ENCODE peak calls at places on chromosomes 5 and 9, in six cellular contexts. R is MM.1S, T is DND-41, H is endothelial cell of umbilical vein, U is H1, A is fibroblast of lung. N is an unnamed sample. For H3K4me1, the result is how much of the 10 kb centered on the place peaks cover.

GRCh38 chr9:131039129-131039954 is 30.4 kb downstream of the LAMC3 start:
- DNase-seq in R (no peak), T (no peak), H (no peak), U (no peak), A (no peak), N (no peak)

GRCh38 chr5:123209163-123210013 is 120.3 kb downstream of the PRDM6 start:
- DNase-seq in R (no peak), T (no peak), H (peak), U (no peak), A (peak), N (no peak)

GRCh38 chr5:123186762-123187161 is 97.7 kb downstream of the PRDM6 start:
- DNase-seq in R (no peak), T (no peak), H (no peak), U (no peak), A (no peak), N (no peak)

GRCh38 chr9:109816490-109816889 is 36.5 kb downstream of the PALM2AKAP2 start:
- DNase-seq in R (no peak), T (no peak), H (peak), U (no peak), A (peak), N (no peak)

GRCh38 chr5:57216714-57217113 is 42.9 kb downstream of the GPBP1 start:
- DNase-seq in R (no peak), T (no peak), H (no peak), U (no peak), A (peak), N (no peak)

GRCh38 chr9:134025606-134026541 is 593 bp downstream of the BRD3OS start:
- DNase-seq in R (peak), T (peak), H (peak), U (peak), A (peak), N (peak)

GRCh38 chr9:129221979-129222635 is 44.0 kb upstream of the IER5L start:
- DNase-seq in R (no peak), T (no peak), H (no peak), U (peak), A (no peak), N (no peak)

GRCh38 chr5:132776077-132776931 is 735 bp downstream of the SEPTIN8 start:
- DNase-seq in R (no peak), T (peak), H (peak), U (peak), A (peak), N (peak)

GRCh38 chr5:132840896-132841818 is 10.7 kb upstream of the SHROOM1 start:
- DNase-seq in R (no peak), T (no peak), H (no peak), U (no peak), A (peak), N (no peak)

GRCh38 chr5:5066276-5067186 is 73.6 kb upstream of the ADAMTS16 start:
- DNase-seq in R (peak), T (no peak), H (no peak), U (no peak), A (no peak), N (no peak)

GRCh38 chr5:160088805-160089204 is 30.4 kb downstream of the PWWP2A start:
- DNase-seq in R (no peak), T (no peak), H (no peak), U (no peak), A (no peak), N (no peak)

GRCh38 chr5:124043456-124043855 is 531.5 kb downstream of the CSNK1G3 start:
- DNase-seq in R (no peak), T (no peak), H (no peak), U (no peak), A (no peak), N (no peak)

GRCh38 chr5:56632199-56632598 is 183.2 kb upstream of the MAP3K1 start:
- DNase-seq in R (no peak), T (no peak), H (peak), U (no peak), A (no peak), N (no peak)

GRCh38 chr9:78406146-78406545 is 109.2 kb downstream of the PSAT1 start:
- DNase-seq in R (no peak), T (no peak), H (no peak), U (no peak), A (no peak), N (no peak)

GRCh38 chr9:80881946-80882345 is 807.4 kb downstream of the TLE1 start:
- DNase-seq in R (no peak), T (no peak), H (no peak), U (peak), A (no peak), N (no peak)

GRCh38 chr5:75059887-75060286 is 7.5 kb upstream of the GCNT4 start:
- DNase-seq in R (no peak), T (peak), H (no peak), U (no peak), A (no peak), N (no peak)

GRCh38 chr9:124629600-124629999 is 122.4 kb upstream of the NR5A1 start:
- DNase-seq in R (no peak), T (no peak), H (no peak), U (no peak), A (peak), N (no peak)

GRCh38 chr9:113545068-113545467 is 81.5 kb downstream of the RGS3 start:
- DNase-seq in R (no peak), T (no peak), H (peak), U (no peak), A (no peak), N (no peak)

GRCh38 chr5:58999804-59000595 is 417.1 kb downstream of the RAB3C start:
- DNase-seq in R (no peak), T (no peak), H (no peak), U (peak), A (no peak), N (no peak)

GRCh38 chr5:112548246-112548982 is 129.3 kb upstream of the EPB41L4A start:
- DNase-seq in R (no peak), T (no peak), H (peak), U (no peak), A (peak), N (no peak)

GRCh38 chr5:126777257-126777973 is 479 bp downstream of the LMNB1 start:
- DNase-seq in R (peak), T (peak), H (peak), U (no peak), A (peak), N (peak)

GRCh38 chr9:70438341-70438924 is 24.0 kb upstream of the KLF9 start:
- DNase-seq in R (no peak), T (peak), H (peak), U (no peak), A (peak), N (peak)

GRCh38 chr9:133141833-133142594 is 21.0 kb upstream of the RALGDS start:
- DNase-seq in R (no peak), T (peak), H (no peak), U (no peak), A (no peak), N (no peak)

GRCh38 chr9:131709741-131710499 is 30.0 kb downstream of the RAPGEF1 start:
- DNase-seq in R (no peak), T (no peak), H (peak), U (no peak), A (peak), N (no peak)

GRCh38 chr5:169666365-169666764 is 29.3 kb downstream of the DOCK2 start:
- DNase-seq in R (no peak), T (no peak), H (no peak), U (no peak), A (no peak), N (no peak)

GRCh38 chr5:146862641-146863040 is 15.9 kb downstream of the PPP2R2B start:
- DNase-seq in R (no peak), T (no peak), H (no peak), U (no peak), A (no peak), N (no peak)

GRCh38 chr5:62578540-62578939 is at the start of gene LRRC70:
- DNase-seq in R (peak), T (no peak), H (peak), U (no peak), A (peak), N (no peak)

GRCh38 chr5:35598707-35599370 is 18.8 kb upstream of the SPEF2 start:
- DNase-seq in R (no peak), T (no peak), H (no peak), U (peak), A (no peak), N (peak)

GRCh38 chr9:123411636-123412035 is 55.6 kb downstream of the CRB2 start:
- DNase-seq in R (no peak), T (no peak), H (no peak), U (no peak), A (no peak), N (no peak)

GRCh38 chr5:99037668-99038067 is 108.9 kb upstream of the CHD1 start:
- DNase-seq in R (peak), T (peak), H (no peak), U (no peak), A (no peak), N (peak)

GRCh38 chr5:148776780-148777179 is 49.6 kb upstream of the ADRB2 start:
- DNase-seq in R (no peak), T (no peak), H (peak), U (no peak), A (peak), N (no peak)

GRCh38 chr5:54159837-54160215 is 150.5 kb downstream of the ARL15 start:
- DNase-seq in R (no peak), T (no peak), H (no peak), U (no peak), A (no peak), N (no peak)

GRCh38 chr5:168670881-168671575 is 91.9 kb upstream of the PANK3 start:
- DNase-seq in R (no peak), T (no peak), H (no peak), U (peak), A (no peak), N (no peak)

GRCh38 chr5:168269950-168270349 is 21.5 kb upstream of the WWC1 start:
- DNase-seq in R (peak), T (no peak), H (no peak), U (no peak), A (peak), N (peak)

GRCh38 chr5:42274913-42275312 is 148.3 kb upstream of the GHR start:
- DNase-seq in R (no peak), T (no peak), H (no peak), U (no peak), A (peak), N (no peak)

GRCh38 chr9:104992696-104993095 is 64.7 kb upstream of the ABCA1 start:
- DNase-seq in R (no peak), T (no peak), H (peak), U (no peak), A (peak), N (no peak)

GRCh38 chr9:36154213-36154952 is 14.8 kb upstream of the CCIN start:
- DNase-seq in R (no peak), T (no peak), H (peak), U (no peak), A (peak), N (no peak)

GRCh38 chr9:90555351-90556057 is 87.1 kb downstream of the DIRAS2 start:
- DNase-seq in R (no peak), T (no peak), H (no peak), U (no peak), A (no peak), N (no peak)

GRCh38 chr9:87581513-87581912 is 83.8 kb downstream of the DAPK1 start:
- DNase-seq in R (no peak), T (no peak), H (peak), U (no peak), A (peak), N (no peak)

DNA sequence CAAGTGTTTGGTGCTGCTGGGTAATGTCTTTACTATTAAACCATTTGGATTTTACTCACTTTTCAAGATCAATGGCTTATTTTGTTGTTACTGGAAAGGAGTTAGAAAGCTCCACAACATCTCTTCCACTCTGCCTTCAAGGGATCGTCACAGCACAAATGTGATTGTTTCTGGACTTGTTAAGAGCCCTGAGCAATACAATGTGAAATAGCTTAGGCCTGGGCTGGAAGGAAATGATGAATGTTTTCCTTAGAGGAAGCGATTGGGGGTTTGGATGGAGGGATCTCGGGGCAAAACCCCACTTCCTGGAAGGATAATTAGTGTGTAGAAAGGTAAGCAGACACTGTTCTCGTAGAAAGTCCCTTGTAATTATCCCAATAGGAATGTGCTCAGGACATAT is 59.3 kb upstream of the MYO10 start:
- DNase-seq in R (no peak), T (no peak), H (peak), U (no peak), A (no peak), N (no peak)
- H3K9ac ChIP-seq in R (no peak), T (no peak), H (peak), U (no peak), A (no peak), N (no peak)

GRCh38 chr9:127565231-127565630 is 46.8 kb upstream of the STXBP1 start:
- DNase-seq in R (no peak), T (no peak), H (no peak), U (no peak), A (no peak), N (peak)
- H3K4me1 ChIP-seq in R (under half), T (under half), H (half or more), U (under half), A (under half), N (under half)

GRCh38 chr5:180647465-180647864 is 1.9 kb downstream of the FLT4 start:
- DNase-seq in R (no peak), T (no peak), H (no peak), U (peak), A (no peak), N (no peak)

GRCh38 chr5:180648658-180649296 is 623 bp downstream of the FLT4 start:
- DNase-seq in R (no peak), T (peak), H (no peak), U (peak), A (no peak), N (no peak)

GRCh38 chr5:180647941-180648500 is 1.4 kb downstream of the FLT4 start:
- DNase-seq in R (no peak), T (no peak), H (no peak), U (peak), A (no peak), N (no peak)

GRCh38 chr5:180646963-180647305 is 2.5 kb downstream of the FLT4 start:
- DNase-seq in R (no peak), T (no peak), H (no peak), U (no peak), A (no peak), N (no peak)

DNA sequence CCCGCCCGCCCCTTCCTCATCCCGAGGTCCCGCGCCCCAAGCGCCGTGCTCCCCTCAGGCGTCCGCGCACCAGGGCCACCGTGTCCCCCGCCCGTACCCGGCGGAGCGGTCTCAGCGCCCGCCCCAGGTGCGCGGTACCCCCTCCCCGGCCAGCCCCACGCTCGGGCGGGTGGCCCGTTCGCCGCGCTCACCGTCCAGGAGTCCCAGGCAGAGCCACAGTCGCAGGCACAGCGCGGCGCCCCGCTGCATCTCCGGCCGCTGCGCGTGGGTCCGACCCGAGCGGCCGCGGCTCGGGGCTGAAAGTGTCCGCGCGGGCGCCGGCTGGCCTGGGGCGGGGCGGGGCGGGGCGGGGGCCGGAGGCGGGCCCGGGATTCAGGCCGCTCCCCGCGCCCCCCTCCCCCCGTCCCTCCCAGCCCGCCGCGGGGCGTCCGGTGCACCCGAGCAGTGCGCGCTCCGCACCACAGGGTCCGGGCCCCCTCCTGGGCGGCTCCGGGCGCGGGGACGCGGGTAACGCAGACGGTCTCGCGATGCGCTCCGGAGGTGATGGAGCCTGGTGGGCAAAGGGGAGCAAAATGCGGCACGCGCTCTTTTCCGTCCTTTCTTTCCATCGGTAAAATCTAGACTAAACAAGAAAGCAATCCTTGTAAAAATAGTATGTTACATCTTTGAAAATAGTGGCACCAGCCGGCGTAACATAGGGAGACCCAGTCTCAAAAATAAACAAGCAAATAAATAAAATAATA is at the start of gene FLT4:
- DNase-seq in R (no peak), T (peak), H (no peak), U (peak), A (no peak), N (no peak)
- H3K4me3 ChIP-seq in R (peak), T (peak), H (peak), U (peak), A (peak), N (peak)

GRCh38 chr5:135032613-135033025 is 1.4 kb downstream of the PITX1 start:
- DNase-seq in R (peak), T (no peak), H (no peak), U (no peak), A (no peak), N (no peak)
- H3K9ac ChIP-seq in R (peak), T (peak), H (no peak), U (no peak), A (no peak), N (peak)

DNA sequence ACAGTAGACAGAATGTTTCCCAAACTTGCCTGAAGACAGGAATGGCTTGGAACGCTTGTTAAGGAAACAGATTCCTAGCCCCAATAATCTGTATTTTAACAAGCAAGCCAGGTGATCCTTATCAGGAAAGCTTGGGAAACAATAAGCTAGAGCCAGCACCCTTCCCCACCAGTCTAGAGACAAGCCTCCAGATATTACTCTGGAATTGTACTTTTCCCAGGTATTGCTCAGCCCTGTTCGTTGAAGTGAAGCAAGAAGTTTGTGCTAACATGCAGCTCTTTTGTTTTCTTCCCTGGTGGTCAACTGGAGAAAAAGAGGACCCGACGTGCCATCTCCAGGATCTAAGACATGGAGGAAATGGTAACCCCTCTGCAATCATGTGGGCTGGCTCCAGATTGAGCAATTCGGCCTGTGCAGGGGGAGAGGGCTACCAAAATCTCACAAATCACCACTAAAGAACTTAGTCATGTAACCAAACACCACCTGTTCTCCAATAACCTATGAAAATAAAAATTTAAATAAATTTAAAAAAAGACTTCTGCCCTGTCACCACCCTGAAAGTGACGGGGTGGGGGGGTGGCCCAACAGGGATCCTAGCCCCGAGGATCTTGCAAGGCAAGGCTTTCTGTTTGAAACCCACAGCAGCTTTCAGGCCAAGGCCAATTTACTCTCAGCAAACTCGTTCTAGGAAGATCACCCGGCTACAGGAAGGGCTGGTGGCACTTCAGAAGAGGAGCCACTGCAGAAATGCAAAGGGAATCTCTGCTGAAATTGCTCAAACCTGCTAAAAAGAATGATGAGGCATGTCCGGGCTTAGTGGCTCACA is 48.6 kb downstream of the SHB start:
- DNase-seq in R (no peak), T (no peak), H (peak), U (no peak), A (no peak), N (no peak)
- H3K4me1 ChIP-seq in R (under half), T (under half), H (half or more), U (under half), A (under half), N (under half)

GRCh38 chr9:84670106-84670800 is 724 bp downstream of the NTRK2 start:
- DNase-seq in R (peak), T (no peak), H (no peak), U (peak), A (no peak), N (no peak)
- H3K4me3 ChIP-seq in R (peak), T (no peak), H (no peak), U (peak), A (no peak), N (peak)